ENCODE peak calls at places on chromosomes 1 and 21, in five cellular contexts. One of them, this sample, is unnamed. For H3K4me1, the result is how much of the 10 kb centered on the place peaks cover.

GRCh38 chr1:168751195-168751650 is 22.2 kb upstream of the DPT start:
- DNase-seq in fibroblast of lung: peak
- DNase-seq in transverse colon: no peak
- DNase-seq in pancreas: no peak
- DNase-seq in Peyer's patch: no peak
- DNase-seq in this sample: no peak

GRCh38 chr1:231724876-231725647 is 98.5 kb downstream of the DISC1 start:
- DNase-seq in transverse colon: no peak
- DNase-seq in fibroblast of lung: peak
- DNase-seq in pancreas: no peak
- DNase-seq in Peyer's patch: no peak
- DNase-seq in this sample: peak

GRCh38 chr1:77467196-77467595 is 185.4 kb downstream of the AK5 start:
- DNase-seq in Peyer's patch: no peak
- DNase-seq in fibroblast of lung: no peak
- DNase-seq in pancreas: no peak
- DNase-seq in transverse colon: no peak
- DNase-seq in this sample: no peak

GRCh38 chr1:206809504-206810084 is 37.3 kb upstream of the IL10 start:
- DNase-seq in fibroblast of lung: peak
- DNase-seq in pancreas: no peak
- DNase-seq in transverse colon: peak
- DNase-seq in Peyer's patch: peak
- DNase-seq in this sample: peak

GRCh38 chr1:41799723-41800122 is 119.0 kb downstream of the HIVEP3 start:
- DNase-seq in pancreas: no peak
- DNase-seq in transverse colon: no peak
- DNase-seq in Peyer's patch: no peak
- DNase-seq in fibroblast of lung: peak
- DNase-seq in this sample: no peak

GRCh38 chr1:79478160-79478559 is 471.6 kb upstream of the ADGRL4 start:
- DNase-seq in fibroblast of lung: no peak
- DNase-seq in transverse colon: no peak
- DNase-seq in pancreas: no peak
- DNase-seq in Peyer's patch: no peak
- DNase-seq in this sample: no peak

GRCh38 chr21:38878394-38879179 is 72.9 kb downstream of the ETS2 start:
- DNase-seq in pancreas: no peak
- DNase-seq in Peyer's patch: no peak
- DNase-seq in fibroblast of lung: no peak
- DNase-seq in transverse colon: no peak
- DNase-seq in this sample: no peak

GRCh38 chr1:88646852-88647645 is 37.0 kb upstream of the PKN2 start:
- DNase-seq in Peyer's patch: peak
- DNase-seq in fibroblast of lung: no peak
- DNase-seq in transverse colon: no peak
- DNase-seq in pancreas: no peak
- DNase-seq in this sample: peak

GRCh38 chr21:31514598-31514997 is 144.9 kb upstream of the SOD1 start:
- DNase-seq in Peyer's patch: no peak
- DNase-seq in fibroblast of lung: peak
- DNase-seq in transverse colon: no peak
- DNase-seq in pancreas: peak
- DNase-seq in this sample: no peak

GRCh38 chr21:45142469-45142868 is 68.1 kb downstream of the ADARB1 start:
- DNase-seq in Peyer's patch: no peak
- DNase-seq in pancreas: no peak
- DNase-seq in fibroblast of lung: peak
- DNase-seq in transverse colon: no peak
- DNase-seq in this sample: no peak

GRCh38 chr1:26127235-26128163 is 15.9 kb downstream of the PDIK1L start:
- DNase-seq in pancreas: no peak
- DNase-seq in transverse colon: peak
- DNase-seq in fibroblast of lung: no peak
- DNase-seq in Peyer's patch: no peak
- DNase-seq in this sample: no peak

GRCh38 chr1:42462828-42463763 is at the start of gene CCDC30:
- DNase-seq in transverse colon: peak
- DNase-seq in Peyer's patch: peak
- DNase-seq in fibroblast of lung: peak
- DNase-seq in pancreas: peak
- DNase-seq in this sample: peak

GRCh38 chr1:43007377-43008105 is 48.9 kb upstream of the SLC2A1 start:
- DNase-seq in transverse colon: no peak
- DNase-seq in fibroblast of lung: no peak
- DNase-seq in Peyer's patch: peak
- DNase-seq in pancreas: peak
- DNase-seq in this sample: peak

GRCh38 chr1:33185541-33185940 is 3.7 kb upstream of the TRIM62 start:
- DNase-seq in fibroblast of lung: no peak
- DNase-seq in Peyer's patch: no peak
- DNase-seq in pancreas: no peak
- DNase-seq in transverse colon: no peak
- DNase-seq in this sample: no peak

GRCh38 chr1:169091480-169091941 is 15.0 kb upstream of the ATP1B1 start:
- DNase-seq in pancreas: no peak
- DNase-seq in fibroblast of lung: peak
- DNase-seq in Peyer's patch: no peak
- DNase-seq in transverse colon: no peak
- DNase-seq in this sample: no peak

GRCh38 chr1:1630191-1630964 is 1.6 kb upstream of the MMP23B start:
- DNase-seq in pancreas: peak
- DNase-seq in Peyer's patch: peak
- DNase-seq in transverse colon: peak
- DNase-seq in fibroblast of lung: peak
- DNase-seq in this sample: no peak

GRCh38 chr1:184973308-184974085 is 811 bp downstream of the NIBAN1 start:
- DNase-seq in pancreas: peak
- DNase-seq in fibroblast of lung: peak
- DNase-seq in Peyer's patch: no peak
- DNase-seq in transverse colon: peak
- DNase-seq in this sample: peak

GRCh38 chr1:15362096-15362736 is 47.5 kb upstream of the EFHD2 start:
- DNase-seq in pancreas: no peak
- DNase-seq in fibroblast of lung: no peak
- DNase-seq in transverse colon: no peak
- DNase-seq in Peyer's patch: no peak
- DNase-seq in this sample: no peak

GRCh38 chr1:66752000-66752592 is at the start of gene DYNLT5:
- DNase-seq in Peyer's patch: peak
- DNase-seq in pancreas: peak
- DNase-seq in fibroblast of lung: peak
- DNase-seq in transverse colon: peak
- DNase-seq in this sample: no peak

GRCh38 chr1:5637171-5637570 is 355.1 kb downstream of the NPHP4 start:
- DNase-seq in transverse colon: peak
- DNase-seq in fibroblast of lung: no peak
- DNase-seq in pancreas: no peak
- DNase-seq in Peyer's patch: peak
- DNase-seq in this sample: peak

GRCh38 chr1:84539972-84540371 is 33.6 kb upstream of the GNG5 start:
- DNase-seq in Peyer's patch: no peak
- DNase-seq in pancreas: no peak
- DNase-seq in fibroblast of lung: peak
- DNase-seq in transverse colon: no peak
- DNase-seq in this sample: no peak

GRCh38 chr21:18170221-18170620 is 74.4 kb upstream of the CHODL start:
- DNase-seq in fibroblast of lung: no peak
- DNase-seq in Peyer's patch: no peak
- DNase-seq in pancreas: no peak
- DNase-seq in transverse colon: no peak
- DNase-seq in this sample: no peak

GRCh38 chr1:16965486-16966067 is 14.8 kb downstream of the MFAP2 start:
- DNase-seq in transverse colon: no peak
- DNase-seq in Peyer's patch: no peak
- DNase-seq in pancreas: no peak
- DNase-seq in fibroblast of lung: no peak
- DNase-seq in this sample: no peak

GRCh38 chr1:115185351-115185750 is 96.0 kb upstream of the TSPAN2 start:
- DNase-seq in transverse colon: no peak
- DNase-seq in pancreas: no peak
- DNase-seq in Peyer's patch: no peak
- DNase-seq in fibroblast of lung: no peak
- DNase-seq in this sample: no peak

GRCh38 chr1:115183711-115184259 is 94.5 kb upstream of the TSPAN2 start:
- DNase-seq in Peyer's patch: no peak
- DNase-seq in transverse colon: no peak
- DNase-seq in pancreas: no peak
- DNase-seq in fibroblast of lung: peak
- DNase-seq in this sample: no peak

GRCh38 chr1:115183158-115183557 is 93.9 kb upstream of the TSPAN2 start:
- DNase-seq in fibroblast of lung: no peak
- DNase-seq in Peyer's patch: no peak
- DNase-seq in transverse colon: no peak
- DNase-seq in pancreas: no peak
- DNase-seq in this sample: no peak

GRCh38 chr1:115184951-115185331 is 95.6 kb upstream of the TSPAN2 start:
- DNase-seq in transverse colon: no peak
- DNase-seq in pancreas: no peak
- DNase-seq in Peyer's patch: no peak
- DNase-seq in fibroblast of lung: peak
- DNase-seq in this sample: no peak

DNA sequence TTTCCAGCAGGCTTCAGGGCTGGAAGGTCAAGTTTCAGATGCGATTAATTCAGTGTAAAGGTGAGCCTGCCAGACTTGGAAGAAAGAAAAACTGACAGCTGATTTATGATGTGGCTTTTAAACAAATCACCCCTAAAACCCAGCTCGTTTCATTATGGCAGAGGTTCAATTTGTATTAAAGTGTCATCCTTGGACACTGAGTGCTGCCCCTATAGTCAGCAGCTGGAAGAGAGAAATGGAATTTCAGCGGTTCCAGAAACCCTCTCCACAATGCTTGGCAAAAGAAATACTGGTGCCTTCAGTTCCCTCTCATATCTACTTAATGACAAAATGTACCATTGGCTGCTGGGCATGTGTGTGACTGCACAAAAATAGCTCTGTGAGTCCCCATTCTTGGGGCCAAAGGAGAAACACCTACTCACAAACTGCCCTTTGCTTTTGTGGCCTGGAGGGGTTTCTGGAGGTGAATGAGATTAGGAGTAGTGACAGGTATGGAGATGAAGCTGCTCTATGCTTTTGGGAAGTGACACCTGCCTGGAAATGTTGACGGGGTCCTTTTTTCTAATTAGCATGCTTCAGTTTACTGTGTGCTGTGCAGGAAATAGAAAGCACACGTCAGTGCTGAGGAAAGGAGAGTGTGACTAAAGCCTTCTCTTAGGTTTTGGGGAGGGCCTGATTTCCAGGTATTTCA is 95.1 kb upstream of the TSPAN2 start:
- DNase-seq in transverse colon: no peak
- DNase-seq in Peyer's patch: no peak
- DNase-seq in fibroblast of lung: peak
- DNase-seq in pancreas: no peak
- DNase-seq in this sample: no peak
- H3K4me1 ChIP-seq in transverse colon: under half
- H3K4me1 ChIP-seq in Peyer's patch: under half
- H3K4me1 ChIP-seq in fibroblast of lung: under half
- H3K4me1 ChIP-seq in pancreas: under half
- H3K4me1 ChIP-seq in this sample: under half

GRCh38 chr1:19799233-19799876 is 361 bp downstream of the TMCO4 start:
- DNase-seq in Peyer's patch: peak
- DNase-seq in fibroblast of lung: peak
- DNase-seq in transverse colon: peak
- DNase-seq in pancreas: peak
- DNase-seq in this sample: peak

GRCh38 chr1:19802269-19802668 is 2.6 kb upstream of the TMCO4 start:
- DNase-seq in transverse colon: no peak
- DNase-seq in fibroblast of lung: no peak
- DNase-seq in pancreas: no peak
- DNase-seq in Peyer's patch: no peak
- DNase-seq in this sample: no peak

GRCh38 chr1:19799877-19800804 is at the start of gene TMCO4:
- DNase-seq in Peyer's patch: peak
- DNase-seq in transverse colon: peak
- DNase-seq in pancreas: no peak
- DNase-seq in fibroblast of lung: peak
- DNase-seq in this sample: peak

GRCh38 chr1:19797827-19798226 is 1.9 kb downstream of the TMCO4 start:
- DNase-seq in pancreas: no peak
- DNase-seq in Peyer's patch: no peak
- DNase-seq in fibroblast of lung: no peak
- DNase-seq in transverse colon: no peak
- DNase-seq in this sample: no peak

GRCh38 chr1:19798486-19799232 is 1.1 kb downstream of the TMCO4 start:
- DNase-seq in Peyer's patch: no peak
- DNase-seq in pancreas: no peak
- DNase-seq in transverse colon: no peak
- DNase-seq in fibroblast of lung: no peak
- DNase-seq in this sample: no peak
- H3K4me3 ChIP-seq in Peyer's patch: peak
- H3K4me3 ChIP-seq in pancreas: peak
- H3K4me3 ChIP-seq in transverse colon: peak
- H3K4me3 ChIP-seq in fibroblast of lung: peak
- H3K4me3 ChIP-seq in this sample: peak

DNA sequence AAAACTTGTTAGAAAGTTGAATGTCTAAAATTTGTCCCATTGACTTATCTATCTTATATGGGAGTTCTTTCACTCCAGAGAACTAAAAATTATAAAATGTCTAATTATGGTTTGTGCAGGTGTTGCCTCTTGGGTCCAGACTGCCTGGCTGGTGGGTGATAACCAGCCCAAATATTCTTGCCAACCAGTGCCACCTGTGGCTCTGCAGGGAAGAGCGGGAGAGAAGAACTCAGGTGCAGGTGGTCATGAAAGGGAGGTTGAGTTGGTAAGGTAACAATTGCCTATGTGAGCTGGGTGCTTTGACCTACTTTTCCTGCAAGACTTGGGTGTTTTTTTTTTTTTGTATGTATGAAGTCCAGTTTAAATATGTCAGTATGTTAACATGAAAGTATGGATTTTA is 10.2 kb downstream of the RPS6KC1 start:
- DNase-seq in transverse colon: no peak
- DNase-seq in Peyer's patch: no peak
- DNase-seq in fibroblast of lung: no peak
- DNase-seq in pancreas: no peak
- DNase-seq in this sample: no peak
- TF ChIP-seq CTCF in transverse colon: no peak
- TF ChIP-seq CTCF in Peyer's patch: no peak
- TF ChIP-seq CTCF in fibroblast of lung: no peak
- TF ChIP-seq CTCF in pancreas: no peak
- TF ChIP-seq CTCF in this sample: peak

GRCh38 chr1:196144588-196144987 is 463.7 kb downstream of the KCNT2 start:
- DNase-seq in Peyer's patch: no peak
- DNase-seq in fibroblast of lung: no peak
- DNase-seq in transverse colon: no peak
- DNase-seq in pancreas: no peak
- DNase-seq in this sample: no peak
- H3K4me1 ChIP-seq in Peyer's patch: under half
- H3K4me1 ChIP-seq in fibroblast of lung: under half
- H3K4me1 ChIP-seq in transverse colon: under half
- H3K4me1 ChIP-seq in pancreas: under half
- H3K4me1 ChIP-seq in this sample: under half